ENCODE peak calls at places on chromosomes 4 and X, in six cellular contexts. Q is esophagus squamous epithelium, J is H1, T is testis, I is Peyer's patch, D is A549. B is an unnamed sample.

GRCh38 chr4:6332042-6332668 is 62.5 kb downstream of the WFS1 start:
- DNase-seq in Q (no peak), J (no peak), T (peak; percentile 63), I (peak; percentile 53), D (peak; percentile 13), B (no peak)

GRCh38 chrX:109936598-109936997 is 66.3 kb upstream of the TMEM164 start:
- DNase-seq in Q (no peak), J (no peak), T (no peak), I (no peak), D (no peak), B (no peak)

GRCh38 chr4:147596377-147596776 is 20.8 kb upstream of the TMEM184C start:
- DNase-seq in Q (no peak), J (no peak), T (no peak), I (no peak), D (no peak), B (no peak)

GRCh38 chr4:138952405-138952804 is 63.2 kb upstream of the NOCT start:
- DNase-seq in Q (no peak), J (no peak), T (no peak), I (no peak), D (no peak), B (no peak)

GRCh38 chr4:55124337-55125076 is 888 bp downstream of the KDR start:
- DNase-seq in Q (no peak), J (no peak), T (peak; percentile 16), I (no peak), D (no peak), B (no peak)

GRCh38 chrX:107723501-107723900 is 52.1 kb downstream of the TSC22D3 start:
- DNase-seq in Q (no peak), J (no peak), T (no peak), I (no peak), D (no peak), B (peak; percentile 37)

GRCh38 chr4:122824616-122825015 is 2.0 kb upstream of the FGF2 start:
- DNase-seq in Q (no peak), J (no peak), T (no peak), I (no peak), D (no peak), B (no peak)

GRCh38 chr4:171650543-171650942 is 162.7 kb upstream of the GALNTL6 start:
- DNase-seq in Q (no peak), J (no peak), T (no peak), I (no peak), D (no peak), B (no peak)

GRCh38 chrX:2875798-2876399 is 47.2 kb downstream of the GYG2 start:
- DNase-seq in Q (no peak), J (no peak), T (no peak), I (no peak), D (no peak), B (no peak)

GRCh38 chrX:9355739-9356138 is 109.1 kb upstream of the TBL1X start:
- DNase-seq in Q (no peak), J (no peak), T (no peak), I (no peak), D (no peak), B (peak; percentile 19)

GRCh38 chrX:63503541-63503940 is 152.4 kb upstream of the SPIN4 start:
- DNase-seq in Q (no peak), J (no peak), T (no peak), I (no peak), D (no peak), B (no peak)

GRCh38 chr4:20253799-20254409 is 2.2 kb downstream of the SLIT2 start:
- DNase-seq in Q (no peak), J (no peak), T (peak; percentile 19), I (peak; percentile 42), D (no peak), B (peak; percentile 75)

GRCh38 chrX:48468247-48468671 is 1.8 kb downstream of the SLC38A5 start:
- DNase-seq in Q (no peak), J (no peak), T (no peak), I (peak; percentile 60), D (no peak), B (peak; percentile 83)

GRCh38 chrX:48468693-48469691 is 1.1 kb downstream of the SLC38A5 start:
- DNase-seq in Q (no peak), J (no peak), T (no peak), I (peak; percentile 62), D (no peak), B (peak; percentile 69)

GRCh38 chrX:48467331-48467761 is 2.7 kb downstream of the SLC38A5 start:
- DNase-seq in Q (no peak), J (no peak), T (no peak), I (no peak), D (no peak), B (peak; percentile 59)

GRCh38 chrX:48466696-48467095 is 3.4 kb downstream of the SLC38A5 start:
- DNase-seq in Q (no peak), J (no peak), T (no peak), I (no peak), D (no peak), B (peak; percentile 52)

GRCh38 chrX:48465336-48465933 is 4.6 kb downstream of the SLC38A5 start:
- DNase-seq in Q (no peak), J (no peak), T (no peak), I (no peak), D (no peak), B (peak; percentile 6)
- TF ChIP-seq POLR2A in Q (no peak), J (no peak), T (no peak), I (no peak), D (no peak), B (no peak)

DNA sequence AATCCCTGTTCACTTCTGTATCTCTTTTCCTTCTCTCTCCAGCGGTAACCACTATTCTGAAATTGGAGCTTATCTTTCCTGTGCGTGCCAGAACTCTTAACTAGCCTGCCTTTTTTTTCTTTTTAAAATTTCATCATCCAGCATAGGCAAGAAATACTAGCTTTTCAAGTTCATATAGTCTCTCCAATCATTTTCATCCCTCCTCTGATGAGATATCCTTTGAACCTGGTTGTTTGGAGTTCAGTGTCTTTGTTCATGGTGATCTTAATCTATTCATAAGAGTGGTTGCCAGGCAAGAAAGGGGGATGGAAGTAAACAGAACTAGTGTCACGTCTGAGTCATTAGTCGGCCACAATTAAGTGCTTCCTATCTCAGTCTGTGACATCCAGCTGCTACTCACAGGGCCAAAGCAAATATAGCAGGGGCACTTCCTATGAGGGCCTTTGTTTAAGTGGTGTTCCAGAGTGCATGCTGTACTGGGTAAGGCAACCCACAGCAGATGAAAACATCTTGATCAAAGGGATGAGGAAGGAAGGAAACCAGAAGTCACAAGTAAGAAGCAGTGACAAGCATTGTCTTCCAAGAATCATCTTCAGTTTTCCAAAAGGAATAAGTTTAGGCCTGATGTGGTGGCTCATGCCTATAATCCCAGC is 56.4 kb upstream of the XIAP start:
- DNase-seq in Q (no peak), J (no peak), T (no peak), I (peak; percentile 67), D (peak; percentile 66), B (no peak)
- TF ChIP-seq POLR2A in Q (no peak), J (no peak), T (no peak), I (no peak), D (no peak), B (no peak)

DNA sequence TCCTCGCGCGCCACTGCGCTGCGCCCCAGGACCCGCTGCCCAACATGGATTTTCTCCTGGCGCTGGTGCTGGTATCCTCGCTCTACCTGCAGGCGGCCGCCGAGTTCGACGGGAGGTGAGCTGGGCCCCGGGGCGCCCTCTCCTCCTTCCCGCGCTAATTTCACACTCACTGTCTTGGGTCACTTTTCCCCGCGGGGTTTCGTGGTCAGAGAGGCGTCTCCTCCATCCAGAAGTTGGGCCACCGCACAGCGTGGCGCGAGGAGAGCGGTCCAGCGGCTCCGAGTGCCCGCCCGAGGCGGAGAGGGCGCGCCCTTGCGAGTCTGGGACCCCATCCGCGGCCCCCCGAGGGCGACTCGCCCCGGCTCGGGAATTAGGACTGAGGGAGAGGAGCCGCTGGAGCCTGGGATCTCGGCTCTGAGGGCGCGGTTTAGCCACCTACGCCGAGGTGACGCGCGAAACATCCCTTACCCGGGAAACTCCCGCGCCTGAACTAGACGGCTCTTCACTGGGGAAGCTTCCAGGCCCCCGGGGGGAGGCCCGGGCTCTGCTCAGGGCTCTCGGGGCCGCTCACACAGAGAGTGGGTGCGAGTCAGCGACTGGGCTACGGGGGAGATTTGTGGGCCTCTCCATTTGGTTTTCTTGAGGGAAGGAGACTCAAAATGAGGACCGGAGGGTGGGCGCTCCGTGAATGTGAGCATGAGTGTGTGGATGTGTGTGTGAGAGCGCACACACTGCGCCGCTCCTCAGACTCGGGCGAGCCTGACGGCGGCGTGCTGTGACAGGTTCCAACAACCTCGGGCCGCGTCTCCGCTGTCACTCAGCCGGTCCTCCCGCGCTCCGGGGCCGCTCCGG is 564 bp downstream of the NPNT start:
- DNase-seq in Q (no peak), J (no peak), T (peak; percentile 26), I (peak; percentile 59), D (peak; percentile 6), B (no peak)
- TF ChIP-seq POLR2A in Q (no peak), J (no peak), T (no peak), I (peak; percentile 29), D (no peak), B (no peak)

GRCh38 chr4:40196724-40197281 is at the start of gene RHOH:
- DNase-seq in Q (no peak), J (no peak), T (no peak), I (peak; percentile 91), D (no peak), B (peak; percentile 83)

GRCh38 chr4:40199999-40200880 is 3.4 kb downstream of the RHOH start:
- DNase-seq in Q (no peak), J (no peak), T (no peak), I (peak; percentile 88), D (no peak), B (no peak)

GRCh38 chr4:40200881-40201797 is 4.3 kb downstream of the RHOH start:
- DNase-seq in Q (no peak), J (no peak), T (no peak), I (no peak), D (no peak), B (no peak)

GRCh38 chr4:40197879-40198689 is 1.3 kb downstream of the RHOH start:
- DNase-seq in Q (no peak), J (no peak), T (no peak), I (no peak), D (no peak), B (no peak)

GRCh38 chr4:40199179-40199670 is 2.4 kb downstream of the RHOH start:
- DNase-seq in Q (no peak), J (no peak), T (no peak), I (peak; percentile 60), D (no peak), B (no peak)
- TF ChIP-seq POLR2A in Q (no peak), J (no peak), T (no peak), I (no peak), D (no peak), B (no peak)

DNA sequence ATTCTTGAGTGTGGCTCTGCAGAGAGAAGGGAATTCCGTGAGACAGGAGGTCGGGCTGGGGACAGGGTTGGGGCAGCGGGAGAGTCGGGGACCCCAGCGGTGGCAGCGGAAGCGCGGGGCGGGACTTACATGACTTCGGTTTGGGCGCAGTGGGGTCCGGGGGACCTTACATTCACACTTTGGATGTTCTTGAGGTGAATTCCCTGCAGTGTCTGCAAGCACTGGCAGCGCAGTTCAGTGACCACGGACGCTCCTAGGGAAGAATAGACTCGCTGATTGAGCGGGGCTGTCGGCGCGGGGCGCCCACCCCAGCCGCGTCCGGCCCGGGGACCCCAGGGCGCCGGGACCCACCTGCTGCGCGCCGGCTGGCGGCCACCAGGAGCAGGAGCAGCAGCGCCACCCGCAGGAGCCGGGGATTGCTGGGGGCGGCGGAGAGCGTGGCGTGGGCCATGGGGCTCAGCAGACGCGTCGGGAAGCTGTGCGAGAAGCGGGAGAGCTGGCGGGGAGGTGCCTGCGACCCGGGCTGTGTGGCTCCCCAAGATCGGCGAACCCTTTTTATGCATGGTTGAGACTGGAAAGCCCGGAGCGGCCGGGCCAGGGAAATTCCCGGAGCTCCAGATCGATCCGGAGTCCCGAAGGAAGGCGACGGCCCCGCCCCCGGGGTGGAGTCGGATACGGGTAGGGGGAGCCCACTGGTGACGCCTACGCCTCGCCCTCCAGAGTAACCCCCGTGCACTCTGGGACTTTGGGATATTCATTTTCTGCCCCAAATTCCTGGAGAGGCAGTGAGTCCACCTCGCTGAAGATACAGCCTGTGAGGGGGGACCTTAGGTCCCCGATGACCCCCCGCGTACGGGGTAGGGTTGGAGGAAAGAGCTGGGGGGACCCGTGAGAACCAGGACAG is at the start of gene CXCL3:
- DNase-seq in Q (no peak), J (no peak), T (peak; percentile 67), I (peak; percentile 82), D (peak; percentile 46), B (peak; percentile 86)
- TF ChIP-seq POLR2A in Q (peak; percentile 20), J (peak; percentile 64), T (no peak), I (peak; percentile 31), D (no peak), B (no peak)

B was measured in spleen.